ENCODE peak calls at places on chromosomes 4 and X, in six cellular contexts. U, S, J, K, P and A are unnamed samples.
A peak's percentile ranks its signal among the peaks of the same experiment; 100 is the strongest.

GRCh38 chr4:55791666-55792065 is 27.9 kb upstream of the EXOC1L start:
- DNase-seq in K (peak; percentile 50), P (no peak), U (no peak), S (no peak), J (no peak), A (no peak)

GRCh38 chr4:142155347-142155746 is 519.0 kb downstream of the IL15 start:
- DNase-seq in S (no peak), K (no peak), U (no peak), P (no peak), J (no peak), A (no peak)

GRCh38 chr4:8368998-8369397 is 71.5 kb downstream of the ACOX3 start:
- DNase-seq in U (no peak), S (no peak), J (no peak), P (no peak), K (no peak), A (no peak)

GRCh38 chr4:7808752-7809151 is 130.9 kb downstream of the AFAP1 start:
- DNase-seq in K (peak; percentile 62), J (no peak), S (no peak), P (no peak), U (no peak), A (no peak)

GRCh38 chr4:41509411-41510008 is 28.4 kb upstream of the LIMCH1 start:
- DNase-seq in S (no peak), J (no peak), K (no peak), P (no peak), U (no peak), A (no peak)

GRCh38 chr4:53050361-53050774 is 188.3 kb downstream of the RASL11B start:
- DNase-seq in U (no peak), S (no peak), J (no peak), K (no peak), P (no peak), A (no peak)

GRCh38 chrX:128365523-128365922 is 313.3 kb upstream of the ACTRT1 start:
- DNase-seq in K (no peak), J (no peak), S (no peak), U (no peak), P (no peak), A (no peak)

GRCh38 chrX:154411322-154411980 is at the start of gene TAFAZZIN:
- DNase-seq in U (peak; percentile 75), J (peak; percentile 63), S (peak; percentile 63), P (peak; percentile 62), K (peak; percentile 68), A (peak; percentile 81)

GRCh38 chr4:99221980-99222379 is 2.9 kb upstream of the ADH6 start:
- DNase-seq in U (no peak), S (peak; percentile 80), P (no peak), K (no peak), J (no peak), A (no peak)

GRCh38 chr4:159319027-159319426 is 216.1 kb downstream of the RAPGEF2 start:
- DNase-seq in K (no peak), S (peak; percentile 10), P (no peak), U (no peak), J (no peak), A (no peak)

GRCh38 chrX:46168254-46168653 is 377.0 kb downstream of the ZNF674 start:
- DNase-seq in P (no peak), J (no peak), U (no peak), K (no peak), S (no peak), A (no peak)

GRCh38 chr4:13528823-13529129 is 15.5 kb downstream of the NKX3-2 start:
- DNase-seq in K (no peak), S (no peak), J (no peak), P (no peak), U (no peak), A (no peak)

GRCh38 chr4:8537041-8537461 is 43.1 kb upstream of the GPR78 start:
- DNase-seq in P (no peak), J (peak; percentile 61), K (peak; percentile 93), U (no peak), S (no peak), A (peak; percentile 67)

GRCh38 chr4:6905501-6905900 is 4.1 kb upstream of the TBC1D14 start:
- DNase-seq in U (no peak), K (no peak), P (no peak), S (no peak), J (no peak), A (peak; percentile 73)

GRCh38 chrX:71911023-71911730 is 532 bp downstream of the NHSL2 start:
- DNase-seq in U (peak; percentile 31), K (no peak), P (no peak), S (peak; percentile 70), J (no peak), A (peak; percentile 43)

GRCh38 chr4:38574559-38575333 is 89.3 kb upstream of the KLF3 start:
- DNase-seq in S (no peak), K (no peak), U (no peak), P (no peak), J (no peak), A (peak; percentile 83)

GRCh38 chr4:5142726-5143125 is 91.4 kb downstream of the STK32B start:
- DNase-seq in P (no peak), K (peak; percentile 40), U (no peak), J (no peak), S (peak; percentile 64), A (no peak)

GRCh38 chrX:78011846-78012245 is 42.4 kb upstream of the PGAM4 start:
- DNase-seq in S (no peak), P (no peak), J (no peak), K (no peak), U (no peak), A (no peak)

GRCh38 chr4:105496899-105497298 is 23.0 kb upstream of the PPA2 start:
- DNase-seq in K (peak; percentile 29), S (peak; percentile 18), J (no peak), P (no peak), U (no peak), A (no peak)

GRCh38 chr4:98780111-98780549 is 121.7 kb upstream of the TSPAN5 start:
- DNase-seq in J (no peak), P (no peak), S (peak; percentile 39), U (no peak), K (no peak), A (no peak)

GRCh38 chrX:48683411-48683982 is at the start of gene WAS:
- DNase-seq in U (peak; percentile 62), J (no peak), S (no peak), P (peak; percentile 27), K (no peak), A (no peak)

GRCh38 chr4:72451349-72451748 is 117.7 kb downstream of the ADAMTS3 start:
- DNase-seq in P (no peak), J (no peak), U (no peak), K (no peak), S (no peak), A (no peak)

GRCh38 chrX:133053854-133054565 is 42.9 kb downstream of the USP26 start:
- DNase-seq in S (peak; percentile 50), P (no peak), K (peak; percentile 67), J (no peak), U (no peak), A (no peak)
- H3K4me1 ChIP-seq in S (no peaks in the 10 kb centered on the region), P (no peaks in the 10 kb centered on the region), K (peaks cover 48% of the 10 kb centered on the region), J (no peaks in the 10 kb centered on the region), U (no peaks in the 10 kb centered on the region), A (no peaks in the 10 kb centered on the region)

DNA sequence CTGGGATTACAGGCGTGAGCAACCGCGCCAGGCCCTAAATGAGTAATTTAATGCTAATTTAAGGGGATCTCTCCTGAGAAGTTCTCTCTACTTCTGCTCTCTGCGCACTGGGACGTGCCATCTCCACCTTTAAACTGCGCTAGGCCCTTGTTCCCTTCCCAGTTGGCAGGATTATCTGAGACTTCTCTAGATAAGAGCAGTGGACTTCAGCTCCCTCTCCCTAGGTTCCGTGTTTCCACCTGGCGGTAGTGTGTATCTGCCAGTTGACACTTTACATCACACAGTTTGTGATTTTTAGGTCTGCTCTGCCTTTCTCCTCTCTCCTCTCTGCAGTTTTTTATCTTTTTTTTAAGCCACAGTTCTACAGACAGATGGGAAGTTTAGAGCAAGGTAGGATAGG is 40.2 kb downstream of the ARHGAP10 start:
- DNase-seq in S (no peak), P (no peak), J (no peak), U (no peak), K (no peak), A (no peak)
- H3K27ac ChIP-seq in S (no peak overlapping the region), P (no peak overlapping the region), J (peak overlapping the region; percentile 19), U (no peak overlapping the region), K (peak overlapping the region; percentile 62), A (no peak overlapping the region)

GRCh38 chr4:57051524-57051923 is 58.7 kb downstream of the IGFBP7 start:
- DNase-seq in K (no peak), J (no peak), P (no peak), S (no peak), U (no peak), A (no peak)

GRCh38 chr4:57055873-57056272 is 54.3 kb downstream of the IGFBP7 start:
- DNase-seq in U (no peak), P (no peak), K (no peak), S (no peak), J (no peak), A (no peak)

GRCh38 chr4:57048590-57049304 is 61.4 kb downstream of the IGFBP7 start:
- DNase-seq in K (peak; percentile 68), S (no peak), U (no peak), J (no peak), P (no peak), A (no peak)

GRCh38 chr4:57053508-57053907 is 56.7 kb downstream of the IGFBP7 start:
- DNase-seq in P (no peak), U (no peak), K (no peak), S (no peak), J (peak; percentile 13), A (no peak)

DNA sequence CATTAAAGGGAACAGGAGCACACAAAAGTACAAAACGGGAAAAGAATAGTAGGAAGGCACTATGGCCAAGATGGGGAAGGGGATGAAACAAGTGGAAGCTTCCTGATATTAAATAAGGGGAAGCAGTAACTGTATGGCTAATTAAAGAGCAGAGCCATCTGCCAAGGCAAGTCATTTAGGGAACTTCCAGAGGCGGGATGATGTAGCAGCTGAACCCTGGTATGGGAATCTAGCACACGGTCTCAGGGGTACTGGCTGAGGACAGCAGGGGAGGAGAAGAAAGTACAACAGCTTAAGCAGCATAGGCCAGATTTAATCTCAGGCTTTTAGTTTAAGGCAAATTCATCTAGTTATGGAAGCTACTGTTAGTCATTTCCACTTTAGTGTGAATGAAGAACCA is 59.1 kb downstream of the IGFBP7 start:
- DNase-seq in J (no peak), P (no peak), S (no peak), U (no peak), K (no peak), A (no peak)
- H3K4me1 ChIP-seq in J (no peaks in the 10 kb centered on the region), P (no peaks in the 10 kb centered on the region), S (peaks cover under 1% of the 10 kb centered on the region), U (no peaks in the 10 kb centered on the region), K (peaks cover 12% of the 10 kb centered on the region), A (no peaks in the 10 kb centered on the region)

GRCh38 chr4:150581206-150581605 is 745 bp upstream of the MAB21L2 start:
- DNase-seq in P (no peak), S (no peak), U (no peak), K (no peak), J (no peak), A (no peak)
- H3K27ac ChIP-seq in P (no peak overlapping the region), S (no peak overlapping the region), U (no peak overlapping the region), K (no peak overlapping the region), J (no peak overlapping the region), A (no peak overlapping the region)